ENCODE peak calls at places on chromosomes 11 and 22, in seven cellular contexts. One of them, this sample, is unnamed.
A peak's percentile ranks its signal among the peaks of the same experiment; 100 is the strongest.

GRCh38 chr11:116881153-116881552 is 43.7 kb upstream of the APOA1 start:
- DNase-seq in esophagus squamous epithelium: no peak
- DNase-seq in lower lobe of right lung: no peak
- DNase-seq in CD4-positive, alpha-beta T cell: no peak
- DNase-seq in CD8-positive, alpha-beta T cell: no peak
- DNase-seq in naive thymus-derived CD4-positive, alpha-beta T cell: no peak
- DNase-seq in astrocyte: no peak
- DNase-seq in this sample: no peak

GRCh38 chr22:22884010-22884887 is 3.4 kb upstream of the IGLL5 start:
- DNase-seq in astrocyte: no peak
- DNase-seq in esophagus squamous epithelium: no peak
- DNase-seq in CD4-positive, alpha-beta T cell: peak; percentile 59
- DNase-seq in lower lobe of right lung: no peak
- DNase-seq in CD8-positive, alpha-beta T cell: peak; percentile 73
- DNase-seq in naive thymus-derived CD4-positive, alpha-beta T cell: peak; percentile 66
- DNase-seq in this sample: no peak

GRCh38 chr11:74449369-74449931 is 17.9 kb downstream of the KCNE3 start:
- DNase-seq in CD8-positive, alpha-beta T cell: peak; percentile 48
- DNase-seq in astrocyte: peak; percentile 58
- DNase-seq in lower lobe of right lung: no peak
- DNase-seq in esophagus squamous epithelium: no peak
- DNase-seq in CD4-positive, alpha-beta T cell: peak; percentile 2
- DNase-seq in naive thymus-derived CD4-positive, alpha-beta T cell: peak; percentile 71
- DNase-seq in this sample: no peak

GRCh38 chr11:8793114-8793777 is 110.7 kb downstream of the RPL27A start:
- DNase-seq in esophagus squamous epithelium: no peak
- DNase-seq in astrocyte: no peak
- DNase-seq in CD8-positive, alpha-beta T cell: no peak
- DNase-seq in CD4-positive, alpha-beta T cell: no peak
- DNase-seq in naive thymus-derived CD4-positive, alpha-beta T cell: no peak
- DNase-seq in lower lobe of right lung: no peak
- DNase-seq in this sample: no peak

GRCh38 chr11:47847537-47847891 is 636 bp downstream of the NUP160 start:
- DNase-seq in esophagus squamous epithelium: no peak
- DNase-seq in astrocyte: no peak
- DNase-seq in lower lobe of right lung: no peak
- DNase-seq in CD4-positive, alpha-beta T cell: no peak
- DNase-seq in naive thymus-derived CD4-positive, alpha-beta T cell: no peak
- DNase-seq in CD8-positive, alpha-beta T cell: no peak
- DNase-seq in this sample: no peak

GRCh38 chr22:30823015-30823370 is 128.3 kb downstream of the OSBP2 start:
- DNase-seq in esophagus squamous epithelium: no peak
- DNase-seq in lower lobe of right lung: no peak
- DNase-seq in astrocyte: no peak
- DNase-seq in CD8-positive, alpha-beta T cell: no peak
- DNase-seq in naive thymus-derived CD4-positive, alpha-beta T cell: no peak
- DNase-seq in CD4-positive, alpha-beta T cell: no peak
- DNase-seq in this sample: no peak

GRCh38 chr11:68677432-68677831 is 6.9 kb upstream of the GAL start:
- DNase-seq in CD8-positive, alpha-beta T cell: no peak
- DNase-seq in CD4-positive, alpha-beta T cell: no peak
- DNase-seq in naive thymus-derived CD4-positive, alpha-beta T cell: no peak
- DNase-seq in esophagus squamous epithelium: no peak
- DNase-seq in astrocyte: peak; percentile 86
- DNase-seq in lower lobe of right lung: no peak
- DNase-seq in this sample: no peak

GRCh38 chr22:20507253-20508066 is at the start of gene MED15:
- DNase-seq in CD8-positive, alpha-beta T cell: peak; percentile 85
- DNase-seq in esophagus squamous epithelium: peak; percentile 57
- DNase-seq in lower lobe of right lung: peak; percentile 94
- DNase-seq in CD4-positive, alpha-beta T cell: peak; percentile 83
- DNase-seq in naive thymus-derived CD4-positive, alpha-beta T cell: peak; percentile 81
- DNase-seq in astrocyte: peak; percentile 82
- DNase-seq in this sample: peak; percentile 92

GRCh38 chr11:26335903-26336302 is 4.0 kb downstream of the ANO3 start:
- DNase-seq in CD4-positive, alpha-beta T cell: no peak
- DNase-seq in CD8-positive, alpha-beta T cell: no peak
- DNase-seq in esophagus squamous epithelium: no peak
- DNase-seq in astrocyte: no peak
- DNase-seq in lower lobe of right lung: no peak
- DNase-seq in naive thymus-derived CD4-positive, alpha-beta T cell: no peak
- DNase-seq in this sample: no peak

GRCh38 chr11:78138694-78139421 is 568 bp downstream of the ALG8 start:
- DNase-seq in CD8-positive, alpha-beta T cell: peak; percentile 14
- DNase-seq in esophagus squamous epithelium: no peak
- DNase-seq in CD4-positive, alpha-beta T cell: peak; percentile 17
- DNase-seq in naive thymus-derived CD4-positive, alpha-beta T cell: no peak
- DNase-seq in astrocyte: peak; percentile 16
- DNase-seq in lower lobe of right lung: no peak
- DNase-seq in this sample: no peak

GRCh38 chr22:49929553-49929979 is 11.1 kb downstream of the CRELD2 start:
- DNase-seq in astrocyte: no peak
- DNase-seq in lower lobe of right lung: peak; percentile 80
- DNase-seq in CD4-positive, alpha-beta T cell: peak; percentile 77
- DNase-seq in esophagus squamous epithelium: no peak
- DNase-seq in naive thymus-derived CD4-positive, alpha-beta T cell: peak; percentile 70
- DNase-seq in CD8-positive, alpha-beta T cell: peak; percentile 85
- DNase-seq in this sample: peak; percentile 86

GRCh38 chr22:26674211-26675190 is 17.1 kb downstream of the MIAT start:
- DNase-seq in CD4-positive, alpha-beta T cell: peak; percentile 16
- DNase-seq in astrocyte: no peak
- DNase-seq in CD8-positive, alpha-beta T cell: no peak
- DNase-seq in esophagus squamous epithelium: no peak
- DNase-seq in naive thymus-derived CD4-positive, alpha-beta T cell: no peak
- DNase-seq in lower lobe of right lung: no peak
- DNase-seq in this sample: peak; percentile 36

GRCh38 chr11:106231591-106231990 is 154.1 kb downstream of the AASDHPPT start:
- DNase-seq in lower lobe of right lung: no peak
- DNase-seq in astrocyte: peak; percentile 34
- DNase-seq in CD8-positive, alpha-beta T cell: no peak
- DNase-seq in esophagus squamous epithelium: no peak
- DNase-seq in CD4-positive, alpha-beta T cell: no peak
- DNase-seq in naive thymus-derived CD4-positive, alpha-beta T cell: no peak
- DNase-seq in this sample: no peak

GRCh38 chr11:107646783-107647182 is 55.8 kb downstream of the ELMOD1 start:
- DNase-seq in CD8-positive, alpha-beta T cell: no peak
- DNase-seq in astrocyte: no peak
- DNase-seq in esophagus squamous epithelium: no peak
- DNase-seq in lower lobe of right lung: no peak
- DNase-seq in CD4-positive, alpha-beta T cell: no peak
- DNase-seq in naive thymus-derived CD4-positive, alpha-beta T cell: no peak
- DNase-seq in this sample: no peak

GRCh38 chr22:19802881-19803735 is 42.5 kb downstream of the TBX1 start:
- DNase-seq in lower lobe of right lung: peak; percentile 37
- DNase-seq in naive thymus-derived CD4-positive, alpha-beta T cell: no peak
- DNase-seq in esophagus squamous epithelium: no peak
- DNase-seq in CD4-positive, alpha-beta T cell: no peak
- DNase-seq in astrocyte: no peak
- DNase-seq in CD8-positive, alpha-beta T cell: no peak
- DNase-seq in this sample: peak; percentile 37

GRCh38 chr11:110094298-110095073 is 1.3 kb downstream of the ZC3H12C start:
- DNase-seq in CD4-positive, alpha-beta T cell: no peak
- DNase-seq in CD8-positive, alpha-beta T cell: no peak
- DNase-seq in naive thymus-derived CD4-positive, alpha-beta T cell: no peak
- DNase-seq in lower lobe of right lung: no peak
- DNase-seq in esophagus squamous epithelium: no peak
- DNase-seq in astrocyte: no peak
- DNase-seq in this sample: no peak

GRCh38 chr11:79393362-79394043 is 47.3 kb downstream of the TENM4 start:
- DNase-seq in CD8-positive, alpha-beta T cell: no peak
- DNase-seq in lower lobe of right lung: no peak
- DNase-seq in astrocyte: no peak
- DNase-seq in CD4-positive, alpha-beta T cell: no peak
- DNase-seq in naive thymus-derived CD4-positive, alpha-beta T cell: no peak
- DNase-seq in esophagus squamous epithelium: no peak
- DNase-seq in this sample: no peak

GRCh38 chr11:65078151-65078550 is 5.7 kb downstream of the CDCA5 start:
- DNase-seq in naive thymus-derived CD4-positive, alpha-beta T cell: peak; percentile 65
- DNase-seq in astrocyte: no peak
- DNase-seq in CD8-positive, alpha-beta T cell: peak; percentile 74
- DNase-seq in esophagus squamous epithelium: no peak
- DNase-seq in lower lobe of right lung: peak; percentile 74
- DNase-seq in CD4-positive, alpha-beta T cell: peak; percentile 77
- DNase-seq in this sample: no peak

GRCh38 chr11:104798794-104799193 is 99.5 kb downstream of the CASP12 start:
- DNase-seq in CD8-positive, alpha-beta T cell: no peak
- DNase-seq in esophagus squamous epithelium: no peak
- DNase-seq in astrocyte: no peak
- DNase-seq in CD4-positive, alpha-beta T cell: no peak
- DNase-seq in naive thymus-derived CD4-positive, alpha-beta T cell: peak; percentile 3
- DNase-seq in lower lobe of right lung: no peak
- DNase-seq in this sample: no peak

DNA sequence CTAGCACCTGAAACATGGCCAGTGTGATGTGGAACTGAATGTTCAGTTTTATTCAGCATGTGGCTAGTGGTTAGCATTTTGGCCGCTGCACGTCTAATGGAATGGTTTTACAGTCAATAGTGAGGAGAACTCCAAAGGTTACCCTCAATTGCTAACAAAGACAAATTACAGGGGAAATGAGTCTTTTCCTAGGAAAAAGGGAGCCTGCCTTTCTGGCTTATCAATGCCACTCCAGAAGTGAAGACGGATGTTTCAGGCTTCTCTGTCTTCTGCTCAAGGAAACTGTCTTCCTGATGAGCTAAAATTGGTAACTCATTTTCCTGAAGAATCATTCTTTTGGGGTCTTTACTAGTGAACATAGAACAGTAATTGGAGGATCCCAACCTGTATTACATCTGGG is 84.3 kb upstream of the CRTAM start:
- DNase-seq in astrocyte: no peak
- DNase-seq in CD4-positive, alpha-beta T cell: no peak
- DNase-seq in lower lobe of right lung: no peak
- DNase-seq in CD8-positive, alpha-beta T cell: no peak
- DNase-seq in esophagus squamous epithelium: no peak
- DNase-seq in naive thymus-derived CD4-positive, alpha-beta T cell: no peak
- DNase-seq in this sample: no peak
- H3K27ac ChIP-seq in astrocyte: no peak overlapping the region
- H3K27ac ChIP-seq in CD4-positive, alpha-beta T cell: no peak overlapping the region
- H3K27ac ChIP-seq in lower lobe of right lung: no peak overlapping the region
- H3K27ac ChIP-seq in CD8-positive, alpha-beta T cell: no peak overlapping the region
- H3K27ac ChIP-seq in esophagus squamous epithelium: no peak overlapping the region
- H3K27ac ChIP-seq in naive thymus-derived CD4-positive, alpha-beta T cell: no peak overlapping the region
- H3K27ac ChIP-seq in this sample: no peak overlapping the region

GRCh38 chr11:10302294-10302743 is 2.6 kb upstream of the ADM start:
- DNase-seq in CD8-positive, alpha-beta T cell: no peak
- DNase-seq in esophagus squamous epithelium: no peak
- DNase-seq in naive thymus-derived CD4-positive, alpha-beta T cell: no peak
- DNase-seq in astrocyte: no peak
- DNase-seq in lower lobe of right lung: no peak
- DNase-seq in CD4-positive, alpha-beta T cell: no peak
- DNase-seq in this sample: peak; percentile 56

GRCh38 chr11:10304495-10305261 is at the start of gene ADM:
- DNase-seq in esophagus squamous epithelium: peak; percentile 39
- DNase-seq in CD8-positive, alpha-beta T cell: peak; percentile 34
- DNase-seq in astrocyte: no peak
- DNase-seq in CD4-positive, alpha-beta T cell: no peak
- DNase-seq in lower lobe of right lung: peak; percentile 89
- DNase-seq in naive thymus-derived CD4-positive, alpha-beta T cell: no peak
- DNase-seq in this sample: peak; percentile 89

GRCh38 chr11:10302744-10303557 is 1.9 kb upstream of the ADM start:
- DNase-seq in astrocyte: no peak
- DNase-seq in CD4-positive, alpha-beta T cell: peak; percentile 64
- DNase-seq in naive thymus-derived CD4-positive, alpha-beta T cell: peak; percentile 70
- DNase-seq in esophagus squamous epithelium: peak; percentile 32
- DNase-seq in lower lobe of right lung: peak; percentile 94
- DNase-seq in CD8-positive, alpha-beta T cell: peak; percentile 69
- DNase-seq in this sample: peak; percentile 94

GRCh38 chr11:10305262-10305963 is 540 bp downstream of the ADM start:
- DNase-seq in astrocyte: no peak
- DNase-seq in esophagus squamous epithelium: no peak
- DNase-seq in CD4-positive, alpha-beta T cell: no peak
- DNase-seq in naive thymus-derived CD4-positive, alpha-beta T cell: peak; percentile 26
- DNase-seq in lower lobe of right lung: peak; percentile 77
- DNase-seq in CD8-positive, alpha-beta T cell: peak; percentile 29
- DNase-seq in this sample: peak; percentile 73

GRCh38 chr11:10303558-10304363 is 1.1 kb upstream of the ADM start:
- DNase-seq in naive thymus-derived CD4-positive, alpha-beta T cell: peak; percentile 24
- DNase-seq in esophagus squamous epithelium: no peak
- DNase-seq in lower lobe of right lung: peak; percentile 65
- DNase-seq in CD4-positive, alpha-beta T cell: no peak
- DNase-seq in astrocyte: no peak
- DNase-seq in CD8-positive, alpha-beta T cell: peak; percentile 39
- DNase-seq in this sample: no peak
- H3K27me3 ChIP-seq in naive thymus-derived CD4-positive, alpha-beta T cell: peaks cover 14% of the 10 kb centered on the region
- H3K27me3 ChIP-seq in esophagus squamous epithelium: no peaks in the 10 kb centered on the region
- H3K27me3 ChIP-seq in lower lobe of right lung: peaks cover 11% of the 10 kb centered on the region
- H3K27me3 ChIP-seq in CD4-positive, alpha-beta T cell: peaks cover 26% of the 10 kb centered on the region
- H3K27me3 ChIP-seq in astrocyte: peaks cover 4% of the 10 kb centered on the region
- H3K27me3 ChIP-seq in CD8-positive, alpha-beta T cell: peaks cover 16% of the 10 kb centered on the region
- H3K27me3 ChIP-seq in this sample: no peaks in the 10 kb centered on the region

GRCh38 chr11:57353461-57354251 is 15.5 kb downstream of the P2RX3 start:
- DNase-seq in astrocyte: no peak
- DNase-seq in CD4-positive, alpha-beta T cell: no peak
- DNase-seq in esophagus squamous epithelium: no peak
- DNase-seq in naive thymus-derived CD4-positive, alpha-beta T cell: no peak
- DNase-seq in lower lobe of right lung: no peak
- DNase-seq in CD8-positive, alpha-beta T cell: no peak
- DNase-seq in this sample: no peak

GRCh38 chr11:57349491-57350274 is 11.5 kb downstream of the P2RX3 start:
- DNase-seq in CD8-positive, alpha-beta T cell: peak; percentile 71
- DNase-seq in CD4-positive, alpha-beta T cell: peak; percentile 55
- DNase-seq in astrocyte: no peak
- DNase-seq in lower lobe of right lung: peak; percentile 79
- DNase-seq in naive thymus-derived CD4-positive, alpha-beta T cell: peak; percentile 26
- DNase-seq in esophagus squamous epithelium: no peak
- DNase-seq in this sample: peak; percentile 88

GRCh38 chr11:57354699-57355098 is 16.5 kb downstream of the P2RX3 start:
- DNase-seq in esophagus squamous epithelium: no peak
- DNase-seq in lower lobe of right lung: no peak
- DNase-seq in CD8-positive, alpha-beta T cell: no peak
- DNase-seq in astrocyte: no peak
- DNase-seq in naive thymus-derived CD4-positive, alpha-beta T cell: no peak
- DNase-seq in CD4-positive, alpha-beta T cell: no peak
- DNase-seq in this sample: no peak

GRCh38 chr11:57356179-57356757 is 18.1 kb downstream of the P2RX3 start:
- DNase-seq in lower lobe of right lung: no peak
- DNase-seq in CD4-positive, alpha-beta T cell: no peak
- DNase-seq in astrocyte: no peak
- DNase-seq in esophagus squamous epithelium: no peak
- DNase-seq in CD8-positive, alpha-beta T cell: no peak
- DNase-seq in naive thymus-derived CD4-positive, alpha-beta T cell: no peak
- DNase-seq in this sample: no peak

GRCh38 chr11:57353024-57353423 is 14.9 kb downstream of the P2RX3 start:
- DNase-seq in esophagus squamous epithelium: no peak
- DNase-seq in CD4-positive, alpha-beta T cell: no peak
- DNase-seq in lower lobe of right lung: no peak
- DNase-seq in naive thymus-derived CD4-positive, alpha-beta T cell: no peak
- DNase-seq in astrocyte: no peak
- DNase-seq in CD8-positive, alpha-beta T cell: no peak
- DNase-seq in this sample: no peak
- H3K27ac ChIP-seq in esophagus squamous epithelium: no peak overlapping the region
- H3K27ac ChIP-seq in CD4-positive, alpha-beta T cell: no peak overlapping the region
- H3K27ac ChIP-seq in lower lobe of right lung: no peak overlapping the region
- H3K27ac ChIP-seq in naive thymus-derived CD4-positive, alpha-beta T cell: no peak overlapping the region
- H3K27ac ChIP-seq in astrocyte: no peak overlapping the region
- H3K27ac ChIP-seq in CD8-positive, alpha-beta T cell: no peak overlapping the region
- H3K27ac ChIP-seq in this sample: no peak overlapping the region

DNA sequence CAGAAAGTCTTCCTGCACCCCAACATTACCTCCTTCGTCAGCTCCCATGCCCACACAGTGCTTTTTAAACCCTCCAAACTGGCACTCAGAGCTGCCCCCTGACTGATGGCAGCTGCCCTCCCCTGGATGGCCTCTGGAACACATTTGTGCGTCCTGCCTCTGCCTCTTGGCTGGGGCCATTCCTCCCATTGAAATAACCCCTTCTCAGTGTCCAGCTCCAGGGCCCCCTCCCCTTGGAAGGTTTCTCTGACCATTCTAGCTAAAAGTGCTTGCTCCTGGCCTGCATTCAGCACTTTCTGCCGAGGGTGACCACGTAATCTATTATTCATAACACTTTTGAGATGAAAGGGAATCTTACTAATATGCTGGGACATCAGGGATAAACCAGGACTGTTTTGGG is 130.0 kb downstream of the PARVA start:
- DNase-seq in CD4-positive, alpha-beta T cell: no peak
- DNase-seq in naive thymus-derived CD4-positive, alpha-beta T cell: no peak
- DNase-seq in esophagus squamous epithelium: no peak
- DNase-seq in lower lobe of right lung: no peak
- DNase-seq in astrocyte: no peak
- DNase-seq in CD8-positive, alpha-beta T cell: no peak
- DNase-seq in this sample: no peak
- H3K27me3 ChIP-seq in CD4-positive, alpha-beta T cell: no peaks in the 10 kb centered on the region
- H3K27me3 ChIP-seq in naive thymus-derived CD4-positive, alpha-beta T cell: no peaks in the 10 kb centered on the region
- H3K27me3 ChIP-seq in esophagus squamous epithelium: no peaks in the 10 kb centered on the region
- H3K27me3 ChIP-seq in lower lobe of right lung: no peaks in the 10 kb centered on the region
- H3K27me3 ChIP-seq in astrocyte: no peaks in the 10 kb centered on the region
- H3K27me3 ChIP-seq in CD8-positive, alpha-beta T cell: no peaks in the 10 kb centered on the region
- H3K27me3 ChIP-seq in this sample: no peaks in the 10 kb centered on the region

This sample was measured in right cardiac atrium.